ENCODE peak calls at places on chromosomes 4 and X, in nine cellular contexts. One of them, this sample, is unnamed.
A peak's percentile ranks its signal among the peaks of the same experiment; 100 is the strongest.

GRCh38 chrX:57565198-57565597 is 26.6 kb upstream of the ZXDB start:
- DNase-seq in Kasumi-1: no peak
- DNase-seq in activated CD4-positive, alpha-beta T cell treated with anti-CD3 and anti-CD28 coated beads, Interleukin-2, amount 50 U/mL, for 48 hours: no peak
- DNase-seq in DMS53: peak; percentile 8
- DNase-seq in Calu3: no peak
- DNase-seq in NCI-H2171 treated with DMSO at 0.1 percent for 48 hours: no peak
- DNase-seq in SK-MEL-5: no peak
- DNase-seq in SW480: no peak
- DNase-seq in sciatic nerve: no peak
- DNase-seq in this sample: no peak

GRCh38 chrX:111095974-111096870 is at the start of gene PAK3:
- DNase-seq in Kasumi-1: peak; percentile 4
- DNase-seq in activated CD4-positive, alpha-beta T cell treated with anti-CD3 and anti-CD28 coated beads, Interleukin-2, amount 50 U/mL, for 48 hours: peak; percentile 8
- DNase-seq in DMS53: peak; percentile 74
- DNase-seq in Calu3: peak; percentile 12
- DNase-seq in NCI-H2171 treated with DMSO at 0.1 percent for 48 hours: peak; percentile 88
- DNase-seq in SK-MEL-5: peak; percentile 5
- DNase-seq in SW480: no peak
- DNase-seq in sciatic nerve: peak; percentile 67
- DNase-seq in this sample: no peak

GRCh38 chr4:71184195-71184781 is 154.5 kb upstream of the SLC4A4 start:
- DNase-seq in Kasumi-1: peak; percentile 90
- DNase-seq in activated CD4-positive, alpha-beta T cell treated with anti-CD3 and anti-CD28 coated beads, Interleukin-2, amount 50 U/mL, for 48 hours: peak; percentile 17
- DNase-seq in DMS53: peak; percentile 62
- DNase-seq in Calu3: peak; percentile 26
- DNase-seq in NCI-H2171 treated with DMSO at 0.1 percent for 48 hours: peak; percentile 54
- DNase-seq in SK-MEL-5: peak; percentile 54
- DNase-seq in SW480: peak; percentile 49
- DNase-seq in sciatic nerve: peak; percentile 68
- DNase-seq in this sample: no peak

GRCh38 chr4:83231620-83232056 is 53.0 kb downstream of the COQ2 start:
- DNase-seq in Kasumi-1: peak; percentile 43
- DNase-seq in activated CD4-positive, alpha-beta T cell treated with anti-CD3 and anti-CD28 coated beads, Interleukin-2, amount 50 U/mL, for 48 hours: no peak
- DNase-seq in DMS53: no peak
- DNase-seq in Calu3: no peak
- DNase-seq in NCI-H2171 treated with DMSO at 0.1 percent for 48 hours: no peak
- DNase-seq in SK-MEL-5: no peak
- DNase-seq in SW480: no peak
- DNase-seq in sciatic nerve: no peak
- DNase-seq in this sample: no peak

GRCh38 chr4:2804449-2804972 is 11.6 kb downstream of the SH3BP2 start:
- DNase-seq in Kasumi-1: no peak
- DNase-seq in activated CD4-positive, alpha-beta T cell treated with anti-CD3 and anti-CD28 coated beads, Interleukin-2, amount 50 U/mL, for 48 hours: no peak
- DNase-seq in DMS53: no peak
- DNase-seq in Calu3: no peak
- DNase-seq in NCI-H2171 treated with DMSO at 0.1 percent for 48 hours: no peak
- DNase-seq in SK-MEL-5: no peak
- DNase-seq in SW480: no peak
- DNase-seq in sciatic nerve: no peak
- DNase-seq in this sample: no peak

GRCh38 chrX:136210243-136210642 is 41.0 kb downstream of the MAP7D3 start:
- DNase-seq in Kasumi-1: peak; percentile 44
- DNase-seq in activated CD4-positive, alpha-beta T cell treated with anti-CD3 and anti-CD28 coated beads, Interleukin-2, amount 50 U/mL, for 48 hours: no peak
- DNase-seq in DMS53: peak; percentile 4
- DNase-seq in Calu3: no peak
- DNase-seq in NCI-H2171 treated with DMSO at 0.1 percent for 48 hours: no peak
- DNase-seq in SK-MEL-5: no peak
- DNase-seq in SW480: no peak
- DNase-seq in sciatic nerve: no peak
- DNase-seq in this sample: no peak

GRCh38 chr4:147318581-147318980 is 162.3 kb upstream of the EDNRA start:
- DNase-seq in Kasumi-1: no peak
- DNase-seq in activated CD4-positive, alpha-beta T cell treated with anti-CD3 and anti-CD28 coated beads, Interleukin-2, amount 50 U/mL, for 48 hours: no peak
- DNase-seq in DMS53: no peak
- DNase-seq in Calu3: no peak
- DNase-seq in NCI-H2171 treated with DMSO at 0.1 percent for 48 hours: no peak
- DNase-seq in SK-MEL-5: no peak
- DNase-seq in SW480: no peak
- DNase-seq in sciatic nerve: no peak
- DNase-seq in this sample: no peak

GRCh38 chrX:122046226-122046625 is 998.8 kb downstream of the GLUD2 start:
- DNase-seq in Kasumi-1: peak; percentile 6
- DNase-seq in activated CD4-positive, alpha-beta T cell treated with anti-CD3 and anti-CD28 coated beads, Interleukin-2, amount 50 U/mL, for 48 hours: no peak
- DNase-seq in DMS53: peak; percentile 3
- DNase-seq in Calu3: no peak
- DNase-seq in NCI-H2171 treated with DMSO at 0.1 percent for 48 hours: no peak
- DNase-seq in SK-MEL-5: no peak
- DNase-seq in SW480: no peak
- DNase-seq in sciatic nerve: no peak
- DNase-seq in this sample: no peak

GRCh38 chrX:13015536-13016236 is 28.7 kb downstream of the FAM9C start:
- DNase-seq in Kasumi-1: no peak
- DNase-seq in activated CD4-positive, alpha-beta T cell treated with anti-CD3 and anti-CD28 coated beads, Interleukin-2, amount 50 U/mL, for 48 hours: no peak
- DNase-seq in DMS53: no peak
- DNase-seq in Calu3: no peak
- DNase-seq in NCI-H2171 treated with DMSO at 0.1 percent for 48 hours: no peak
- DNase-seq in SK-MEL-5: peak; percentile 76
- DNase-seq in SW480: no peak
- DNase-seq in sciatic nerve: no peak
- DNase-seq in this sample: no peak

GRCh38 chr4:2811830-2812599 is 19.1 kb downstream of the SH3BP2 start:
- DNase-seq in Kasumi-1: peak; percentile 91
- DNase-seq in activated CD4-positive, alpha-beta T cell treated with anti-CD3 and anti-CD28 coated beads, Interleukin-2, amount 50 U/mL, for 48 hours: peak; percentile 73
- DNase-seq in DMS53: peak; percentile 83
- DNase-seq in Calu3: no peak
- DNase-seq in NCI-H2171 treated with DMSO at 0.1 percent for 48 hours: peak; percentile 64
- DNase-seq in SK-MEL-5: peak; percentile 75
- DNase-seq in SW480: peak; percentile 85
- DNase-seq in sciatic nerve: peak; percentile 81
- DNase-seq in this sample: no peak

GRCh38 chrX:104343408-104344129 is 88.8 kb upstream of the ESX1 start:
- DNase-seq in Kasumi-1: peak; percentile 71
- DNase-seq in activated CD4-positive, alpha-beta T cell treated with anti-CD3 and anti-CD28 coated beads, Interleukin-2, amount 50 U/mL, for 48 hours: peak; percentile 9
- DNase-seq in DMS53: peak; percentile 91
- DNase-seq in Calu3: peak; percentile 84
- DNase-seq in NCI-H2171 treated with DMSO at 0.1 percent for 48 hours: peak; percentile 12
- DNase-seq in SK-MEL-5: peak; percentile 78
- DNase-seq in SW480: peak; percentile 75
- DNase-seq in sciatic nerve: no peak
- DNase-seq in this sample: peak; percentile 55

GRCh38 chr4:112897548-112897947 is 151.9 kb upstream of the ANK2 start:
- DNase-seq in Kasumi-1: no peak
- DNase-seq in activated CD4-positive, alpha-beta T cell treated with anti-CD3 and anti-CD28 coated beads, Interleukin-2, amount 50 U/mL, for 48 hours: no peak
- DNase-seq in DMS53: no peak
- DNase-seq in Calu3: no peak
- DNase-seq in NCI-H2171 treated with DMSO at 0.1 percent for 48 hours: peak; percentile 85
- DNase-seq in SK-MEL-5: no peak
- DNase-seq in SW480: no peak
- DNase-seq in sciatic nerve: no peak
- DNase-seq in this sample: peak; percentile 15

GRCh38 chr4:155339588-155339987 is 37.2 kb downstream of the MAP9 start:
- DNase-seq in Kasumi-1: no peak
- DNase-seq in activated CD4-positive, alpha-beta T cell treated with anti-CD3 and anti-CD28 coated beads, Interleukin-2, amount 50 U/mL, for 48 hours: no peak
- DNase-seq in DMS53: peak; percentile 62
- DNase-seq in Calu3: peak; percentile 0
- DNase-seq in NCI-H2171 treated with DMSO at 0.1 percent for 48 hours: no peak
- DNase-seq in SK-MEL-5: no peak
- DNase-seq in SW480: no peak
- DNase-seq in sciatic nerve: no peak
- DNase-seq in this sample: no peak

GRCh38 chr4:5626916-5627315 is 81.4 kb downstream of the EVC2 start:
- DNase-seq in Kasumi-1: no peak
- DNase-seq in activated CD4-positive, alpha-beta T cell treated with anti-CD3 and anti-CD28 coated beads, Interleukin-2, amount 50 U/mL, for 48 hours: no peak
- DNase-seq in DMS53: peak; percentile 54
- DNase-seq in Calu3: no peak
- DNase-seq in NCI-H2171 treated with DMSO at 0.1 percent for 48 hours: no peak
- DNase-seq in SK-MEL-5: no peak
- DNase-seq in SW480: no peak
- DNase-seq in sciatic nerve: no peak
- DNase-seq in this sample: no peak

GRCh38 chr4:36385951-36386561 is 104.6 kb downstream of the DTHD1 start:
- DNase-seq in Kasumi-1: peak; percentile 91
- DNase-seq in activated CD4-positive, alpha-beta T cell treated with anti-CD3 and anti-CD28 coated beads, Interleukin-2, amount 50 U/mL, for 48 hours: no peak
- DNase-seq in DMS53: peak; percentile 73
- DNase-seq in Calu3: no peak
- DNase-seq in NCI-H2171 treated with DMSO at 0.1 percent for 48 hours: no peak
- DNase-seq in SK-MEL-5: no peak
- DNase-seq in SW480: peak; percentile 14
- DNase-seq in sciatic nerve: no peak
- DNase-seq in this sample: no peak

GRCh38 chr4:125041372-125041930 is 273.3 kb upstream of the FAT4 start:
- DNase-seq in Kasumi-1: no peak
- DNase-seq in activated CD4-positive, alpha-beta T cell treated with anti-CD3 and anti-CD28 coated beads, Interleukin-2, amount 50 U/mL, for 48 hours: no peak
- DNase-seq in DMS53: no peak
- DNase-seq in Calu3: no peak
- DNase-seq in NCI-H2171 treated with DMSO at 0.1 percent for 48 hours: no peak
- DNase-seq in SK-MEL-5: no peak
- DNase-seq in SW480: no peak
- DNase-seq in sciatic nerve: no peak
- DNase-seq in this sample: no peak

GRCh38 chr4:41095973-41096372 is 118.4 kb downstream of the APBB2 start:
- DNase-seq in Kasumi-1: peak; percentile 9
- DNase-seq in activated CD4-positive, alpha-beta T cell treated with anti-CD3 and anti-CD28 coated beads, Interleukin-2, amount 50 U/mL, for 48 hours: no peak
- DNase-seq in DMS53: no peak
- DNase-seq in Calu3: no peak
- DNase-seq in NCI-H2171 treated with DMSO at 0.1 percent for 48 hours: no peak
- DNase-seq in SK-MEL-5: no peak
- DNase-seq in SW480: no peak
- DNase-seq in sciatic nerve: no peak
- DNase-seq in this sample: no peak

GRCh38 chrX:42751573-42751972 is 26.4 kb downstream of the PPP1R2C start:
- DNase-seq in Kasumi-1: no peak
- DNase-seq in activated CD4-positive, alpha-beta T cell treated with anti-CD3 and anti-CD28 coated beads, Interleukin-2, amount 50 U/mL, for 48 hours: no peak
- DNase-seq in DMS53: no peak
- DNase-seq in Calu3: no peak
- DNase-seq in NCI-H2171 treated with DMSO at 0.1 percent for 48 hours: no peak
- DNase-seq in SK-MEL-5: no peak
- DNase-seq in SW480: no peak
- DNase-seq in sciatic nerve: no peak
- DNase-seq in this sample: no peak

GRCh38 chr4:41670530-41670929 is 78.0 kb downstream of the PHOX2B start:
- DNase-seq in Kasumi-1: no peak
- DNase-seq in activated CD4-positive, alpha-beta T cell treated with anti-CD3 and anti-CD28 coated beads, Interleukin-2, amount 50 U/mL, for 48 hours: no peak
- DNase-seq in DMS53: peak; percentile 42
- DNase-seq in Calu3: no peak
- DNase-seq in NCI-H2171 treated with DMSO at 0.1 percent for 48 hours: peak; percentile 35
- DNase-seq in SK-MEL-5: no peak
- DNase-seq in SW480: no peak
- DNase-seq in sciatic nerve: no peak
- DNase-seq in this sample: peak; percentile 15

GRCh38 chr4:123587983-123588494 is 191.4 kb downstream of the SPRY1 start:
- DNase-seq in Kasumi-1: no peak
- DNase-seq in activated CD4-positive, alpha-beta T cell treated with anti-CD3 and anti-CD28 coated beads, Interleukin-2, amount 50 U/mL, for 48 hours: no peak
- DNase-seq in DMS53: peak; percentile 90
- DNase-seq in Calu3: peak; percentile 79
- DNase-seq in NCI-H2171 treated with DMSO at 0.1 percent for 48 hours: no peak
- DNase-seq in SK-MEL-5: peak; percentile 92
- DNase-seq in SW480: peak; percentile 91
- DNase-seq in sciatic nerve: no peak
- DNase-seq in this sample: no peak

GRCh38 chr4:99405433-99406115 is 29.6 kb downstream of the ADH7 start:
- DNase-seq in Kasumi-1: peak; percentile 78
- DNase-seq in activated CD4-positive, alpha-beta T cell treated with anti-CD3 and anti-CD28 coated beads, Interleukin-2, amount 50 U/mL, for 48 hours: peak; percentile 71
- DNase-seq in DMS53: peak; percentile 73
- DNase-seq in Calu3: peak; percentile 71
- DNase-seq in NCI-H2171 treated with DMSO at 0.1 percent for 48 hours: peak; percentile 34
- DNase-seq in SK-MEL-5: peak; percentile 72
- DNase-seq in SW480: peak; percentile 49
- DNase-seq in sciatic nerve: peak; percentile 90
- DNase-seq in this sample: peak; percentile 66

GRCh38 chr4:56764775-56765174 is 56.7 kb downstream of the SPINK2 start:
- DNase-seq in Kasumi-1: no peak
- DNase-seq in activated CD4-positive, alpha-beta T cell treated with anti-CD3 and anti-CD28 coated beads, Interleukin-2, amount 50 U/mL, for 48 hours: no peak
- DNase-seq in DMS53: peak; percentile 23
- DNase-seq in Calu3: no peak
- DNase-seq in NCI-H2171 treated with DMSO at 0.1 percent for 48 hours: no peak
- DNase-seq in SK-MEL-5: no peak
- DNase-seq in SW480: no peak
- DNase-seq in sciatic nerve: no peak
- DNase-seq in this sample: no peak

GRCh38 chr4:182062936-182063335 is 180.3 kb upstream of the TENM3 start:
- DNase-seq in Kasumi-1: no peak
- DNase-seq in activated CD4-positive, alpha-beta T cell treated with anti-CD3 and anti-CD28 coated beads, Interleukin-2, amount 50 U/mL, for 48 hours: no peak
- DNase-seq in DMS53: peak; percentile 49
- DNase-seq in Calu3: no peak
- DNase-seq in NCI-H2171 treated with DMSO at 0.1 percent for 48 hours: peak; percentile 9
- DNase-seq in SK-MEL-5: no peak
- DNase-seq in SW480: peak; percentile 1
- DNase-seq in sciatic nerve: no peak
- DNase-seq in this sample: no peak

GRCh38 chrX:2572740-2573139 is 72.0 kb upstream of the DHRSX start:
- DNase-seq in Kasumi-1: no peak
- DNase-seq in activated CD4-positive, alpha-beta T cell treated with anti-CD3 and anti-CD28 coated beads, Interleukin-2, amount 50 U/mL, for 48 hours: no peak
- DNase-seq in DMS53: peak; percentile 22
- DNase-seq in Calu3: no peak
- DNase-seq in NCI-H2171 treated with DMSO at 0.1 percent for 48 hours: no peak
- DNase-seq in SK-MEL-5: no peak
- DNase-seq in SW480: peak; percentile 10
- DNase-seq in sciatic nerve: no peak
- DNase-seq in this sample: no peak

GRCh38 chrX:136525738-136526606 is 6.0 kb upstream of the VGLL1 start:
- DNase-seq in Kasumi-1: peak; percentile 39
- DNase-seq in activated CD4-positive, alpha-beta T cell treated with anti-CD3 and anti-CD28 coated beads, Interleukin-2, amount 50 U/mL, for 48 hours: no peak
- DNase-seq in DMS53: peak; percentile 35
- DNase-seq in Calu3: peak; percentile 58
- DNase-seq in NCI-H2171 treated with DMSO at 0.1 percent for 48 hours: no peak
- DNase-seq in SK-MEL-5: no peak
- DNase-seq in SW480: no peak
- DNase-seq in sciatic nerve: peak; percentile 70
- DNase-seq in this sample: peak; percentile 83

GRCh38 chr4:148302416-148302815 is 139.8 kb downstream of the NR3C2 start:
- DNase-seq in Kasumi-1: no peak
- DNase-seq in activated CD4-positive, alpha-beta T cell treated with anti-CD3 and anti-CD28 coated beads, Interleukin-2, amount 50 U/mL, for 48 hours: no peak
- DNase-seq in DMS53: no peak
- DNase-seq in Calu3: no peak
- DNase-seq in NCI-H2171 treated with DMSO at 0.1 percent for 48 hours: no peak
- DNase-seq in SK-MEL-5: no peak
- DNase-seq in SW480: no peak
- DNase-seq in sciatic nerve: no peak
- DNase-seq in this sample: no peak

GRCh38 chr4:25538430-25538829 is 117.2 kb upstream of the SLC34A2 start:
- DNase-seq in Kasumi-1: no peak
- DNase-seq in activated CD4-positive, alpha-beta T cell treated with anti-CD3 and anti-CD28 coated beads, Interleukin-2, amount 50 U/mL, for 48 hours: no peak
- DNase-seq in DMS53: no peak
- DNase-seq in Calu3: no peak
- DNase-seq in NCI-H2171 treated with DMSO at 0.1 percent for 48 hours: no peak
- DNase-seq in SK-MEL-5: no peak
- DNase-seq in SW480: no peak
- DNase-seq in sciatic nerve: no peak
- DNase-seq in this sample: no peak

GRCh38 chr4:2592572-2592971 is 56.1 kb downstream of the FAM193A start:
- DNase-seq in Kasumi-1: peak; percentile 74
- DNase-seq in activated CD4-positive, alpha-beta T cell treated with anti-CD3 and anti-CD28 coated beads, Interleukin-2, amount 50 U/mL, for 48 hours: no peak
- DNase-seq in DMS53: no peak
- DNase-seq in Calu3: no peak
- DNase-seq in NCI-H2171 treated with DMSO at 0.1 percent for 48 hours: no peak
- DNase-seq in SK-MEL-5: no peak
- DNase-seq in SW480: no peak
- DNase-seq in sciatic nerve: no peak
- DNase-seq in this sample: no peak

GRCh38 chr4:5409980-5410618 is 298.3 kb downstream of the EVC2 start:
- DNase-seq in Kasumi-1: no peak
- DNase-seq in activated CD4-positive, alpha-beta T cell treated with anti-CD3 and anti-CD28 coated beads, Interleukin-2, amount 50 U/mL, for 48 hours: no peak
- DNase-seq in DMS53: peak; percentile 51
- DNase-seq in Calu3: no peak
- DNase-seq in NCI-H2171 treated with DMSO at 0.1 percent for 48 hours: no peak
- DNase-seq in SK-MEL-5: peak; percentile 22
- DNase-seq in SW480: peak; percentile 11
- DNase-seq in sciatic nerve: no peak
- DNase-seq in this sample: no peak

GRCh38 chrX:150848914-150849365 is 49.5 kb downstream of the CD99L2 start:
- DNase-seq in Kasumi-1: no peak
- DNase-seq in activated CD4-positive, alpha-beta T cell treated with anti-CD3 and anti-CD28 coated beads, Interleukin-2, amount 50 U/mL, for 48 hours: no peak
- DNase-seq in DMS53: peak; percentile 98
- DNase-seq in Calu3: no peak
- DNase-seq in NCI-H2171 treated with DMSO at 0.1 percent for 48 hours: peak; percentile 66
- DNase-seq in SK-MEL-5: no peak
- DNase-seq in SW480: peak; percentile 43
- DNase-seq in sciatic nerve: no peak
- DNase-seq in this sample: no peak

GRCh38 chrX:50168305-50168704 is 32.5 kb downstream of the AKAP4 start:
- DNase-seq in Kasumi-1: no peak
- DNase-seq in activated CD4-positive, alpha-beta T cell treated with anti-CD3 and anti-CD28 coated beads, Interleukin-2, amount 50 U/mL, for 48 hours: no peak
- DNase-seq in DMS53: no peak
- DNase-seq in Calu3: no peak
- DNase-seq in NCI-H2171 treated with DMSO at 0.1 percent for 48 hours: no peak
- DNase-seq in SK-MEL-5: no peak
- DNase-seq in SW480: no peak
- DNase-seq in sciatic nerve: no peak
- DNase-seq in this sample: no peak

This sample was measured in NCI-H446.